ENCODE peak calls at places on chromosome X, in eight cellular contexts. I is AG09319; H is fibroblast of villous mesenchyme; B is OCI-LY7; X is fibroblast of the aortic adventitia; N is GM13976; V is neural crest cell; A is activated CD8-positive, alpha-beta T cell treated with anti-CD3 and anti-CD28 coated beads for 36 hours. T is an unnamed sample.

GRCh38 chrX:40975951-40976350 is 109.3 kb upstream of the USP9X start:
- DNase-seq in I (no peak), H (no peak), B (no peak), X (no peak), N (no peak), V (no peak), A (no peak), T (no peak)

GRCh38 chrX:128676651-128677050 is 624.4 kb upstream of the ACTRT1 start:
- DNase-seq in I (no peak), H (no peak), B (no peak), X (no peak), N (no peak), V (no peak), A (no peak), T (no peak)

GRCh38 chrX:11665144-11666040 is at the start of gene ARHGAP6:
- DNase-seq in I (peak), H (peak), B (no peak), X (peak), N (peak), V (peak), A (no peak), T (peak)

GRCh38 chrX:151488677-151489076 is 74.8 kb upstream of the PASD1 start:
- DNase-seq in I (no peak), H (peak), B (peak), X (no peak), N (peak), V (no peak), A (peak), T (no peak)

GRCh38 chrX:149491812-149492211 is 13.3 kb downstream of the IDS start:
- DNase-seq in I (no peak), H (peak), B (no peak), X (no peak), N (no peak), V (no peak), A (no peak), T (no peak)

GRCh38 chrX:134186362-134187121 is 50.4 kb upstream of the CCDC160 start:
- DNase-seq in I (no peak), H (no peak), B (no peak), X (no peak), N (peak), V (no peak), A (peak), T (no peak)

GRCh38 chrX:127558811-127559210 is 493.4 kb downstream of the ACTRT1 start:
- DNase-seq in I (no peak), H (no peak), B (no peak), X (no peak), N (no peak), V (no peak), A (no peak), T (no peak)

GRCh38 chrX:108091878-108092291 is 307 bp downstream of the ATG4A start:
- DNase-seq in I (no peak), H (no peak), B (no peak), X (peak), N (no peak), V (no peak), A (peak), T (no peak)

GRCh38 chrX:110108381-110108796 is 105.5 kb downstream of the TMEM164 start:
- DNase-seq in I (no peak), H (peak), B (no peak), X (peak), N (no peak), V (no peak), A (no peak), T (no peak)

GRCh38 chrX:2954541-2954940 is 25.4 kb upstream of the ARSD start:
- DNase-seq in I (no peak), H (no peak), B (no peak), X (no peak), N (no peak), V (no peak), A (no peak), T (no peak)

GRCh38 chrX:25021132-25021498 is 5.3 kb upstream of the ARX start:
- DNase-seq in I (no peak), H (no peak), B (no peak), X (no peak), N (no peak), V (no peak), A (no peak), T (no peak)

GRCh38 chrX:153448556-153449280 is 2.9 kb upstream of the TREX2 start:
- DNase-seq in I (no peak), H (no peak), B (no peak), X (no peak), N (no peak), V (no peak), A (no peak), T (no peak)

GRCh38 chrX:110089656-110090404 is 86.9 kb downstream of the TMEM164 start:
- DNase-seq in I (no peak), H (peak), B (no peak), X (no peak), N (no peak), V (no peak), A (no peak), T (no peak)

GRCh38 chrX:2360731-2361130 is 140.0 kb downstream of the DHRSX start:
- DNase-seq in I (no peak), H (no peak), B (no peak), X (peak), N (no peak), V (no peak), A (no peak), T (no peak)

GRCh38 chrX:26026179-26026578 is 112.0 kb upstream of the MAGEB18 start:
- DNase-seq in I (no peak), H (no peak), B (no peak), X (peak), N (no peak), V (no peak), A (no peak), T (no peak)

GRCh38 chrX:27917713-27918500 is 63.3 kb downstream of the DCAF8L1 start:
- DNase-seq in I (no peak), H (peak), B (no peak), X (no peak), N (no peak), V (no peak), A (no peak), T (no peak)

GRCh38 chrX:10656214-10656613 is 35.8 kb upstream of the MID1 start:
- DNase-seq in I (no peak), H (no peak), B (no peak), X (no peak), N (no peak), V (no peak), A (no peak), T (no peak)

GRCh38 chrX:40094900-40095587 is 2.7 kb downstream of the BCOR start:
- DNase-seq in I (no peak), H (peak), B (no peak), X (no peak), N (no peak), V (no peak), A (no peak), T (no peak)

GRCh38 chrX:43679058-43679457 is 23.0 kb downstream of the MAOA start:
- DNase-seq in I (no peak), H (no peak), B (no peak), X (no peak), N (no peak), V (no peak), A (no peak), T (no peak)

GRCh38 chrX:129823115-129823514 is 20.6 kb downstream of the ZDHHC9 start:
- DNase-seq in I (no peak), H (peak), B (peak), X (peak), N (peak), V (peak), A (peak), T (peak)

GRCh38 chrX:357693-358471 is 28.8 kb downstream of the PPP2R3B start:
- DNase-seq in I (no peak), H (no peak), B (no peak), X (no peak), N (no peak), V (no peak), A (peak), T (no peak)

GRCh38 chrX:8879750-8880149 is 78.6 kb upstream of the FAM9A start:
- DNase-seq in I (no peak), H (peak), B (peak), X (peak), N (no peak), V (peak), A (peak), T (peak)

GRCh38 chrX:65407157-65407626 is 127.4 kb downstream of the LAS1L start:
- DNase-seq in I (no peak), H (no peak), B (no peak), X (no peak), N (no peak), V (no peak), A (peak), T (peak)

GRCh38 chrX:48025561-48025960 is 18.8 kb downstream of the SPACA5 start:
- DNase-seq in I (no peak), H (peak), B (peak), X (peak), N (peak), V (peak), A (peak), T (peak)

GRCh38 chrX:22135171-22135711 is 103.1 kb downstream of the PHEX start:
- DNase-seq in I (no peak), H (peak), B (no peak), X (peak), N (no peak), V (peak), A (no peak), T (no peak)

GRCh38 chrX:118356154-118356701 is 10.3 kb downstream of the WDR44 start:
- DNase-seq in I (no peak), H (no peak), B (no peak), X (peak), N (no peak), V (no peak), A (no peak), T (no peak)

GRCh38 chrX:104318330-104319009 is 63.7 kb upstream of the ESX1 start:
- DNase-seq in I (no peak), H (peak), B (no peak), X (peak), N (no peak), V (no peak), A (no peak), T (no peak)

GRCh38 chrX:79080131-79080530 is 64.4 kb upstream of the GPR174 start:
- DNase-seq in I (no peak), H (no peak), B (no peak), X (peak), N (no peak), V (no peak), A (no peak), T (no peak)

GRCh38 chrX:14698770-14699169 is 169.4 kb downstream of the GLRA2 start:
- DNase-seq in I (no peak), H (no peak), B (no peak), X (no peak), N (no peak), V (no peak), A (no peak), T (no peak)

GRCh38 chrX:14694631-14695030 is 165.3 kb downstream of the GLRA2 start:
- DNase-seq in I (no peak), H (peak), B (no peak), X (peak), N (no peak), V (no peak), A (no peak), T (no peak)

GRCh38 chrX:14700982-14701381 is 171.6 kb downstream of the GLRA2 start:
- DNase-seq in I (no peak), H (no peak), B (no peak), X (no peak), N (no peak), V (no peak), A (no peak), T (no peak)

GRCh38 chrX:14702145-14702544 is 170.7 kb downstream of the FANCB start:
- DNase-seq in I (no peak), H (no peak), B (no peak), X (no peak), N (no peak), V (no peak), A (no peak), T (no peak)

DNA sequence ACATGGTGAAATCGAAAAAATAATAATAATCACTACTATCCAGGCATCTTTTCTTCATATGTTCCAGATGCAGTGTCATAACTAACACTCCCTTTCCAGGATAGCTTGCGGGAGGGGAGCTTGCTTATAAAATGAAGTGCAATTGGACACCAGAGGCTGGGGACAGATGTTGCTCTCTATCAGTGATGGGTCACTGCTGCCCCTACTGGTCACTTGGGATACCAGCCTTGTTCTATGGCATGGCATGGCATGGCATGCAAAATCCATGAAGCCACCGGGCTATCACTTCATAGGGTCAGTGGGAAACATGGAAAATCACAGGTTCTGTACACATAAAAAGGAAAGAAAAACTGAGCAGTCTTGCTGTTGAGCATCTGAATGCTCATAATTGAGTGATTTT is 168.1 kb downstream of the GLRA2 start:
- DNase-seq in I (no peak), H (peak), B (peak), X (no peak), N (peak), V (peak), A (peak), T (peak)
- TF ChIP-seq CTCF in I (peak), H (peak), B (peak), X (peak), N (peak), V (peak), A (peak), T (peak)

GRCh38 chrX:50905334-50905733 is 5.2 kb upstream of the BMP15 start:
- DNase-seq in I (no peak), H (no peak), B (peak), X (no peak), N (no peak), V (no peak), A (peak), T (no peak)
- TF ChIP-seq CTCF in I (peak), H (peak), B (peak), X (peak), N (peak), V (peak), A (peak), T (peak)

GRCh38 chrX:64093761-64094160 is 111.7 kb downstream of the AMER1 start:
- DNase-seq in I (no peak), H (no peak), B (peak), X (peak), N (no peak), V (no peak), A (no peak), T (no peak)
- TF ChIP-seq CTCF in I (peak), H (no peak), B (peak), X (peak), N (no peak), V (peak), A (no peak), T (peak)

DNA sequence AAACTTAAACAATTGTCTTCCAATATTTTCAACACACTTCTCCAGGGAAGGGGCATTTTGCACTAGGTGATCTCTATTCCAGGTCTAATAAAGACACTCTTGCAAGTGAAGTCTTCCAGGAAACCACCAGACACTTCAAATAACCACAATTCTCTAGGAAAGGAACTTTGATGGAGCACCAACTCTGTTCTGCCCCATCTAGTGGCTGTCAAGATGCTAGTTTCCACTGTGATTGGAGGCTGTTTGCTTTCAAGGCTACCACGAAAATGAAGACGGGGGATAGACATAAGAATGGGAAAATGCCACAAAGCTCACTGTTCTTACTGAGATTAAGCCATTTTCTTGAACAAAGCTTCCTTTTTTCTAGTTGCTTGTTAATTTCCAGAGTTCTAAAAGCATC is 100.6 kb upstream of the F9 start:
- DNase-seq in I (no peak), H (no peak), B (no peak), X (peak), N (no peak), V (no peak), A (no peak), T (no peak)
- TF ChIP-seq CTCF in I (peak), H (no peak), B (peak), X (peak), N (no peak), V (peak), A (no peak), T (no peak)

GRCh38 chrX:20435913-20436312 is 169.2 kb upstream of the RPS6KA3 start:
- DNase-seq in I (no peak), H (no peak), B (no peak), X (no peak), N (no peak), V (no peak), A (no peak), T (no peak)

GRCh38 chrX:20437678-20438077 is 171.0 kb upstream of the RPS6KA3 start:
- DNase-seq in I (no peak), H (no peak), B (no peak), X (no peak), N (no peak), V (no peak), A (no peak), T (no peak)

GRCh38 chrX:20441123-20441522 is 174.4 kb upstream of the RPS6KA3 start:
- DNase-seq in I (no peak), H (no peak), B (no peak), X (no peak), N (no peak), V (no peak), A (no peak), T (no peak)

GRCh38 chrX:20442597-20442996 is 175.9 kb upstream of the RPS6KA3 start:
- DNase-seq in I (peak), H (peak), B (peak), X (peak), N (peak), V (peak), A (peak), T (peak)

GRCh38 chrX:20438871-20439526 is 172.3 kb upstream of the RPS6KA3 start:
- DNase-seq in I (no peak), H (no peak), B (no peak), X (no peak), N (no peak), V (no peak), A (no peak), T (no peak)
- TF ChIP-seq CTCF in I (no peak), H (no peak), B (no peak), X (no peak), N (no peak), V (no peak), A (no peak), T (no peak)

T was measured in glutamatergic neuron.